ENCODE peak calls at places on chromosomes 11 and 22, in four cellular contexts. U is H9, L is H1, Q is mesendoderm. N is an unnamed sample.

GRCh38 chr11:46392421-46393230 is 1.1 kb upstream of the CHRM4 start:
- DNase-seq in Q (peak), L (no peak), U (peak), N (peak)

GRCh38 chr11:64745219-64745522 is 1.2 kb upstream of the RASGRP2 start:
- DNase-seq in U (no peak), Q (no peak), L (no peak), N (no peak)

GRCh38 chr11:119091083-119091650 is 6.5 kb downstream of the HMBS start:
- DNase-seq in L (no peak), U (no peak), Q (no peak), N (peak)

GRCh38 chr11:124761301-124762021 is 629 bp downstream of the ESAM start:
- DNase-seq in U (peak), Q (no peak), L (no peak), N (no peak)

GRCh38 chr11:128530119-128531091 is 57.0 kb downstream of the ETS1 start:
- DNase-seq in L (no peak), Q (no peak), U (no peak), N (peak)

GRCh38 chr11:2737876-2738275 is 38.1 kb upstream of the KCNQ1OT1 start:
- DNase-seq in L (no peak), U (no peak), Q (no peak), N (no peak)

GRCh38 chr11:65225284-65226102 is 36.3 kb upstream of the POLA2 start:
- DNase-seq in U (peak), Q (peak), L (no peak), N (peak)

GRCh38 chr22:31646186-31647019 is 15.6 kb downstream of the PISD start:
- DNase-seq in Q (peak), U (no peak), L (no peak), N (peak)

GRCh38 chr22:31086703-31087330 is 5.7 kb downstream of the SMTN start:
- DNase-seq in L (no peak), Q (no peak), U (no peak), N (no peak)

GRCh38 chr22:46734830-46735453 is 3.1 kb downstream of the CERK start:
- DNase-seq in U (no peak), Q (no peak), L (no peak), N (no peak)

GRCh38 chr22:46535876-46536558 is 1.4 kb downstream of the CELSR1 start:
- DNase-seq in L (no peak), U (no peak), Q (no peak), N (no peak)

GRCh38 chr11:118789501-118790356 is 1.2 kb downstream of the DDX6 start:
- DNase-seq in U (no peak), L (no peak), Q (peak), N (no peak)

GRCh38 chr11:57214494-57214893 is 22.6 kb downstream of the APLNR start:
- DNase-seq in Q (peak), L (no peak), U (no peak), N (peak)

GRCh38 chr22:30422481-30423295 is 2.9 kb upstream of the MTFP1 start:
- DNase-seq in U (peak), Q (peak), L (peak), N (peak)

GRCh38 chr22:40966683-40967082 is 15.5 kb downstream of the RBX1 start:
- DNase-seq in L (no peak), U (no peak), Q (no peak), N (no peak)

GRCh38 chr11:121153472-121153871 is 52.4 kb downstream of the TECTA start:
- DNase-seq in Q (peak), U (no peak), L (no peak), N (no peak)

GRCh38 chr11:59783632-59784090 is 26.9 kb downstream of the MRPL16 start:
- DNase-seq in Q (no peak), L (no peak), U (no peak), N (no peak)

GRCh38 chr22:27633296-27633871 is 168.2 kb downstream of the MN1 start:
- DNase-seq in L (no peak), Q (no peak), U (no peak), N (no peak)

GRCh38 chr22:27632451-27633295 is 168.9 kb downstream of the MN1 start:
- DNase-seq in L (no peak), U (no peak), Q (no peak), N (no peak)

GRCh38 chr22:27635435-27635834 is 166.1 kb downstream of the MN1 start:
- DNase-seq in U (no peak), L (no peak), Q (no peak), N (no peak)

GRCh38 chr22:27635852-27636251 is 165.7 kb downstream of the MN1 start:
- DNase-seq in L (no peak), Q (no peak), U (no peak), N (no peak)

GRCh38 chr22:27634043-27634442 is 167.5 kb downstream of the MN1 start:
- DNase-seq in L (no peak), U (no peak), Q (no peak), N (no peak)
- H4K8ac ChIP-seq in L (no peak), U (no peak), Q (no peak), N (no peak)

GRCh38 chr22:19916941-19917340 is 24.6 kb upstream of the COMT start:
- DNase-seq in Q (no peak), U (no peak), L (no peak), N (no peak)

GRCh38 chr22:19921544-19922081 is 20.0 kb upstream of the COMT start:
- DNase-seq in Q (no peak), L (no peak), U (no peak), N (no peak)

GRCh38 chr22:19918332-19919106 is 23.1 kb upstream of the COMT start:
- DNase-seq in U (no peak), Q (no peak), L (no peak), N (no peak)

GRCh38 chr22:19917389-19918138 is 24.0 kb upstream of the COMT start:
- DNase-seq in L (no peak), Q (no peak), U (no peak), N (no peak)

DNA sequence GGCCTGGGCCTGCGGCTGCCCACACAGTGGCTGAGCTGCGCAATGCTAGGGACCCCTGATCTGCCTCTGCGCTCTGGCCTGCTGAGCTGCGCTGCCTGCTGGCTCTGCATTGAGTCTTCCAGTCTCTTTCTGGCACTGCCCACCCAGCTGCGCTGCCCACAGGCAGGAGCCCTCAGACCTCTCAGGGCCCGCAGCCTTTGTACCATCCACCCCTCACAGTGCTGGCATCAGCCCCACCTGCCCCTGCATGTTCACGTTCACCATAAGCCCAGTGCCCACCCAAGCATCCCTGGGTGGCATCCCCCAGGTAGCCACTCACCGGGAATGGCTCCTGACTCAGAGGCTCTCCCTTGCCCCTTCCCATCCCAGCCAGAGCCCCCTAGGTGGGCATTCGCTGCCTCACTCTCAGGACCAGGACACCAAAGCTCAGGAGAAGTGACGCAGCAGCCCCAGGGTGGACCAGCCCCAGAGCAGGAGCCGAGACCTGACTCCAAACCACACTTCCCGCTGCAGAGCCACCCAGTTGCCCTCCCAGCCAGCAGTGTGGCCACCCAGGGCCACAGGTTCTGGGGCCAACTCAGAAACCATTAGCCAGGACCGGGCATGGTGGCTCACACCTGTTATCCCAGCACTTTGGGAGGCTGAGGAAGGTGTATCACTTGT is 21.7 kb upstream of the COMT start:
- DNase-seq in Q (no peak), U (no peak), L (no peak), N (no peak)
- H2BK5ac ChIP-seq in Q (no peak), U (no peak), L (no peak), N (no peak)

GRCh38 chr11:60858731-60859464 is 3.1 kb upstream of the PTGDR2 start:
- DNase-seq in Q (no peak), L (no peak), U (no peak), N (no peak)
- H4K5ac ChIP-seq in Q (no peak), L (no peak), U (no peak), N (no peak)

GRCh38 chr11:116773203-116774112 is 671 bp upstream of the BUD13 start:
- DNase-seq in L (no peak), U (no peak), Q (no peak), N (peak)
- H4K8ac ChIP-seq in L (peak), U (no peak), Q (no peak), N (peak)